ENCODE peak calls at places on chromosomes 3 and 15, in four cellular contexts. L is HFF-Myc, F is mammary epithelial cell, D is hepatocyte. C is an unnamed sample.

GRCh38 chr3:138412821-138413531 is 21.4 kb upstream of the ESYT3 start:
- DNase-seq in L (no peak), F (no peak), D (no peak), C (no peak)

GRCh38 chr3:136036306-136036705 is 70.8 kb downstream of the PPP2R3A start:
- DNase-seq in L (no peak), F (no peak), D (no peak), C (no peak)

GRCh38 chr15:76177491-76178040 is 117.8 kb downstream of the TMEM266 start:
- DNase-seq in L (no peak), F (peak; percentile 83), D (no peak), C (no peak)

GRCh38 chr3:187746479-187747335 is 1.4 kb upstream of the BCL6 start:
- DNase-seq in L (no peak), F (peak; percentile 45), D (peak; percentile 64), C (no peak)

GRCh38 chr15:79004336-79004735 is 59.5 kb upstream of the CTSH start:
- DNase-seq in L (peak; percentile 84), F (peak; percentile 69), D (peak; percentile 46), C (no peak)

GRCh38 chr15:29821416-29822099 is 710 bp downstream of the TJP1 start:
- DNase-seq in L (no peak), F (peak; percentile 90), D (peak; percentile 92), C (peak; percentile 55)

GRCh38 chr3:190378240-190378891 is 9.6 kb upstream of the CLDN16 start:
- DNase-seq in L (no peak), F (peak; percentile 99), D (no peak), C (peak; percentile 94)

GRCh38 chr3:29649815-29650547 is 369.1 kb downstream of the RBMS3 start:
- DNase-seq in L (no peak), F (no peak), D (no peak), C (no peak)

GRCh38 chr15:67746450-67746849 is 78.9 kb upstream of the SKOR1 start:
- DNase-seq in L (no peak), F (peak; percentile 75), D (peak; percentile 17), C (no peak)

GRCh38 chr15:49815937-49816336 is 195.1 kb downstream of the DTWD1 start:
- DNase-seq in L (peak; percentile 59), F (peak; percentile 19), D (peak; percentile 11), C (no peak)

GRCh38 chr3:62109534-62109933 is 263.8 kb downstream of the FEZF2 start:
- DNase-seq in L (peak; percentile 90), F (peak; percentile 89), D (peak; percentile 61), C (peak; percentile 49)

GRCh38 chr15:78422571-78423340 is 15.3 kb upstream of the IREB2 start:
- DNase-seq in L (no peak), F (peak; percentile 29), D (peak; percentile 80), C (no peak)

GRCh38 chr3:89038864-89039263 is 68.6 kb upstream of the EPHA3 start:
- DNase-seq in L (no peak), F (no peak), D (no peak), C (no peak)

GRCh38 chr3:108125151-108125540 is 34.3 kb upstream of the CD47 start:
- DNase-seq in L (no peak), F (no peak), D (no peak), C (no peak)

GRCh38 chr3:108126348-108126747 is 35.5 kb upstream of the CD47 start:
- DNase-seq in L (no peak), F (no peak), D (no peak), C (no peak)

GRCh38 chr3:108125550-108126071 is 34.8 kb upstream of the CD47 start:
- DNase-seq in L (no peak), F (no peak), D (no peak), C (no peak)

GRCh38 chr3:108130247-108130646 is 39.4 kb upstream of the CD47 start:
- DNase-seq in L (no peak), F (no peak), D (no peak), C (no peak)

DNA sequence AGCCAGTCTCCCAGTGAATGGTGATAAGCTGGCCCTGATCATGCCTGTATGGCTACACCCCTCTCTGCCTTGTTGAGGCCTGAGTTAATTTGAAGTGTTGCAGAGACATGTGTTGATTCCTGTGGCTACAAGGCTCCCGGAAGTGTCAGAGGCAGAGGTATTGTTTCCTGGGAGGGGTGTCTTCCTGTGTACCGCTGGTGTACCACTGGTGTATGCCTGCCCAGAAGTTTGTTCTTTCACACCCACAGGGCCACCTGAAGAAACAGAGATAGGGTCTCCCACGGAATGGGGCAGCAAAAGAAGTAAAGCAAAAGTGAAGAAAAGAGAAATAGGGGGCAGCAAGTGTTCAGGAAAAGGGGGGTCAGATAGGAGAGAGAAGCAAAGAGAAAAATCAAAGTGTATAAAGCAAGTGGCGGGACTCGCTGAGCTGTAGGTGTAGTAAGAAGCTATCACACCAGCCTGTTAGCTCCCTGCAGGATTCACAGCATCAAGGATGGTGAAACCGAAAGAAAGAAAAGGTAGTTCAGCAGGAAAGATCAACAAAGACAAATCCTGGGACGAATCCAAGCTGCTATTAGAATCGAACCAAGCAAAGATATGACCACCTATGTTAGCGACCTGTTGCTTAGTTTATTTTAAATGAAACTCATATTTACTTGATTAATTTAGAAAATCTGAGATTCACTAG is 36.6 kb upstream of the CD47 start:
- DNase-seq in L (no peak), F (peak; percentile 60), D (no peak), C (no peak)
- H3K4me3 ChIP-seq in L (no peak overlapping the region), F (no peak overlapping the region), D (no peak overlapping the region), C (no peak overlapping the region)

DNA sequence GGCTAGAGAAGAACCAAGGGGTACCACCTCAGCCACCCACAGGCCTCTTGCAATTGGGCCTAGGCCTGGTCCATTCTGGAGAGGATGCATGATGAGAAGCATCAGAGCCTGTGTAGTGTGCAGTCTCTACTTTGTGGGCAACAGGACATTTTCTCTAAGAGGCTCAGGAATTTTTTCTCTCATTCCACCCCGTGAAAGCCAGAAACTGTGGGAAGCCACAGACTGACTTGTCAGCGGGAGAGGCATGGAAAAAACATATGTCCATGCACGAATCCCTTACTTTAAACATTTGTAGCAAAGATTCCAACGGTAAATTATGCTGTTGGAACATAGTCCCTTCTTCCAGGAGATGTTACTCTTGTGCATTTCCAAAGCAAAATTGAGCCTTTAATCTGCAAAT is 196.5 kb downstream of the KLHL25 start:
- DNase-seq in L (no peak), F (no peak), D (no peak), C (no peak)
- TF ChIP-seq CTCF in L (no peak), F (no peak), D (no peak), C (no peak)

GRCh38 chr15:45186771-45187577 is 792 bp downstream of the SHF start:
- DNase-seq in L (no peak), F (no peak), D (no peak), C (no peak)
- H3K4me3 ChIP-seq in L (peak overlapping the region; percentile 44), F (no peak overlapping the region), D (peak overlapping the region; percentile 68), C (no peak overlapping the region)

GRCh38 chr15:22881739-22882440 is 43.4 kb downstream of the NIPA2 start:
- DNase-seq in L (no peak), F (no peak), D (no peak), C (no peak)

GRCh38 chr15:22885105-22885504 is 46.6 kb downstream of the NIPA2 start:
- DNase-seq in L (no peak), F (no peak), D (no peak), C (no peak)

GRCh38 chr15:22883196-22883595 is 44.7 kb downstream of the NIPA2 start:
- DNase-seq in L (no peak), F (no peak), D (no peak), C (no peak)

GRCh38 chr15:22887157-22887951 is 48.9 kb downstream of the NIPA2 start:
- DNase-seq in L (peak; percentile 75), F (no peak), D (peak; percentile 51), C (no peak)

GRCh38 chr15:22884344-22884743 is 45.9 kb downstream of the NIPA2 start:
- DNase-seq in L (no peak), F (no peak), D (no peak), C (no peak)
- TF ChIP-seq CTCF in L (peak; percentile 22), F (peak; percentile 16), D (no peak), C (peak; percentile 32)

C was measured in epithelial cell of proximal tubule.